ENCODE peak calls at places on chromosomes 3 and 15, in seven cellular contexts. U is SHP77; D is stimulated activated CD4-positive, alpha-beta T cell treated with anti-CD3 and anti-CD28 coated beads, Interleukin-15, amount 100 ng/mL, for 1 hour; K is B cell; H is heart right ventricle; A is fibroblast of pulmonary artery; S is T-cell. V is an unnamed sample.

GRCh38 chr3:196915375-196915774 is 27.0 kb downstream of the NCBP2 start:
- DNase-seq in H (no peak), D (no peak), U (no peak), A (no peak), S (no peak), K (no peak), V (no peak)

GRCh38 chr15:66193066-66193465 is 60.5 kb downstream of the MEGF11 start:
- DNase-seq in K (no peak), A (no peak), S (no peak), H (no peak), D (no peak), U (no peak), V (no peak)

GRCh38 chr15:85479071-85479647 is 98.8 kb downstream of the AKAP13 start:
- DNase-seq in D (no peak), U (no peak), A (peak; percentile 70), K (no peak), S (no peak), H (no peak), V (no peak)

GRCh38 chr15:90101130-90101968 is 919 bp downstream of the IDH2 start:
- DNase-seq in A (no peak), D (no peak), U (no peak), H (peak; percentile 74), S (no peak), K (peak; percentile 59), V (no peak)

GRCh38 chr3:198027799-198028390 is 67.9 kb downstream of the LMLN start:
- DNase-seq in K (no peak), U (no peak), D (no peak), A (no peak), H (no peak), S (no peak), V (no peak)

GRCh38 chr15:62142736-62143135 is 22.3 kb downstream of the C2CD4B start:
- DNase-seq in A (peak; percentile 46), K (no peak), S (no peak), D (no peak), U (no peak), H (no peak), V (no peak)

GRCh38 chr15:72685301-72685924 is 569 bp downstream of the HIGD2B start:
- DNase-seq in A (peak; percentile 16), K (no peak), U (no peak), S (no peak), D (no peak), H (no peak), V (peak; percentile 0)

GRCh38 chr3:191070762-191071365 is 128.2 kb upstream of the OSTN start:
- DNase-seq in U (no peak), K (no peak), A (peak; percentile 63), H (no peak), D (no peak), S (no peak), V (no peak)

GRCh38 chr3:58497074-58497473 is 5.2 kb downstream of the KCTD6 start:
- DNase-seq in A (no peak), H (no peak), K (no peak), U (no peak), S (no peak), D (no peak), V (no peak)

GRCh38 chr15:101442272-101442671 is 47.2 kb downstream of the PCSK6 start:
- DNase-seq in S (no peak), U (no peak), A (no peak), D (no peak), H (no peak), K (no peak), V (no peak)

GRCh38 chr3:137642831-137643230 is 121.3 kb upstream of the SOX14 start:
- DNase-seq in S (no peak), U (peak; percentile 32), A (no peak), H (no peak), K (no peak), D (no peak), V (no peak)

GRCh38 chr15:29471757-29472156 is 202.1 kb upstream of the NSMCE3 start:
- DNase-seq in D (no peak), A (no peak), H (no peak), K (no peak), S (no peak), U (no peak), V (no peak)

GRCh38 chr3:11154036-11154952 is at the start of gene HRH1:
- DNase-seq in H (peak; percentile 24), S (no peak), K (peak; percentile 56), U (no peak), A (peak; percentile 22), D (no peak), V (no peak)

GRCh38 chr15:74610302-74610951 is 5.2 kb upstream of the CLK3 start:
- DNase-seq in K (no peak), A (no peak), D (no peak), U (no peak), S (no peak), H (no peak), V (no peak)

GRCh38 chr3:3258281-3258680 is 78.8 kb upstream of the CRBN start:
- DNase-seq in S (no peak), U (no peak), A (no peak), D (no peak), K (no peak), H (no peak), V (no peak)

GRCh38 chr3:105436687-105437086 is 70.0 kb downstream of the ALCAM start:
- DNase-seq in S (no peak), U (no peak), D (no peak), H (no peak), K (no peak), A (no peak), V (no peak)

GRCh38 chr15:74156678-74157411 is 16.7 kb upstream of the ISLR start:
- DNase-seq in K (no peak), U (peak; percentile 79), H (no peak), S (no peak), A (peak; percentile 47), D (no peak), V (peak; percentile 27)

GRCh38 chr15:91660174-91660649 is 193.3 kb upstream of the SLCO3A1 start:
- DNase-seq in H (no peak), A (no peak), S (no peak), K (no peak), D (no peak), U (no peak), V (no peak)